ENCODE peak calls at places on chromosomes 12 and 14, in ten cellular contexts. Z is RWPE1, J is choroid plexus epithelial cell, A is fibroblast of lung, F is IMR-90, G is endodermal cell, I is neural crest cell, B is PC-9, U is astrocyte of the spinal cord, W is WERI-Rb-1. C is an unnamed sample.

GRCh38 chr14:103488960-103489359 is 33.7 kb downstream of the CKB start:
- DNase-seq in Z (no peak), J (peak), A (peak), F (peak), G (no peak), I (no peak), B (no peak), U (peak), W (no peak), C (no peak)

GRCh38 chr14:69501362-69501964 is 16.9 kb downstream of the PLEKHD1 start:
- DNase-seq in Z (no peak), J (peak), A (peak), F (peak), G (no peak), I (no peak), B (no peak), U (peak), W (no peak), C (no peak)

GRCh38 chr14:75156111-75156510 is 20.3 kb downstream of the TMED10 start:
- DNase-seq in Z (no peak), J (no peak), A (no peak), F (no peak), G (no peak), I (no peak), B (no peak), U (no peak), W (no peak), C (no peak)

GRCh38 chr14:64388533-64389243 is 535 bp downstream of the MTHFD1 start:
- DNase-seq in Z (peak), J (peak), A (peak), F (peak), G (no peak), I (peak), B (no peak), U (peak), W (no peak), C (no peak)

GRCh38 chr12:132056320-132056719 is 87.8 kb downstream of the DDX51 start:
- DNase-seq in Z (no peak), J (no peak), A (no peak), F (no peak), G (no peak), I (no peak), B (no peak), U (no peak), W (no peak), C (no peak)

GRCh38 chr12:90977224-90977623 is 22.2 kb upstream of the CCER1 start:
- DNase-seq in Z (no peak), J (peak), A (no peak), F (peak), G (no peak), I (no peak), B (no peak), U (no peak), W (no peak), C (no peak)

GRCh38 chr14:67663633-67664032 is 10.8 kb downstream of the VTI1B start:
- DNase-seq in Z (peak), J (no peak), A (no peak), F (no peak), G (no peak), I (no peak), B (no peak), U (no peak), W (no peak), C (no peak)

GRCh38 chr14:103716091-103716801 is 636 bp downstream of the ZFYVE21 start:
- DNase-seq in Z (no peak), J (peak), A (no peak), F (no peak), G (no peak), I (no peak), B (peak), U (no peak), W (peak), C (no peak)

GRCh38 chr12:103503546-103504480 is 8.0 kb upstream of the C12orf42 start:
- DNase-seq in Z (no peak), J (no peak), A (no peak), F (no peak), G (peak), I (peak), B (no peak), U (no peak), W (peak), C (peak)
- TF ChIP-seq CTCF in Z (no peak), J (no peak), A (no peak), F (no peak), G (peak), I (peak), B (peak), U (peak), W (peak), C (peak)

DNA sequence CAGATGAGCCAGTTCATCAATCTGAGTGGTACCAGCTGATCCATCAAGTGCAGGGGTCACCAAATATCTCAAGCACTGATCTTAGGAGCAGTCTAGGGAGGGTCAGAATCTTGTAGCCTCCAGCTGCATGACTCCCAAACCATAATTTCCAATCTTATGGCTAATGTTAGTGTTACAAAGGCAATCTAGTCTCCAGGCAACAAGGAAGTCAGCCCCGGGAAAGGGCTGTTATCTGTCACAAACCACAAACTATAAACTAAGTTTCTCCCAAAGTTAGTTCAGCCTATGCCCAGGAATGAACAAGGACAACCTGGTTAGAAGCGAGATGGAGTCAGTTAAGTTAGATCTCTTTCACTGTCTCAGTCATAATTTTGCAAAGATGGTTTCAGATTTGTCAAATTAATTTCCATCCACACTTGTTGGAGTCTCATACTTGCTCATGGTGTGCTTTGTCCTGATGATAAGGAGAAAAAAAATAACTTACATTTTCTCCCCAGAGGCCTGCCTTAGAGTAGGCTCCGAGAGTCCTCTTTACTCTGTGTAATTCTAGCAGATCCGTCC is 3.9 kb upstream of the ABHD4 start:
- DNase-seq in Z (no peak), J (no peak), A (peak), F (peak), G (no peak), I (no peak), B (no peak), U (no peak), W (no peak), C (no peak)
- TF ChIP-seq CTCF in Z (no peak), J (no peak), A (no peak), F (no peak), G (no peak), I (no peak), B (no peak), U (no peak), W (no peak), C (no peak)

DNA sequence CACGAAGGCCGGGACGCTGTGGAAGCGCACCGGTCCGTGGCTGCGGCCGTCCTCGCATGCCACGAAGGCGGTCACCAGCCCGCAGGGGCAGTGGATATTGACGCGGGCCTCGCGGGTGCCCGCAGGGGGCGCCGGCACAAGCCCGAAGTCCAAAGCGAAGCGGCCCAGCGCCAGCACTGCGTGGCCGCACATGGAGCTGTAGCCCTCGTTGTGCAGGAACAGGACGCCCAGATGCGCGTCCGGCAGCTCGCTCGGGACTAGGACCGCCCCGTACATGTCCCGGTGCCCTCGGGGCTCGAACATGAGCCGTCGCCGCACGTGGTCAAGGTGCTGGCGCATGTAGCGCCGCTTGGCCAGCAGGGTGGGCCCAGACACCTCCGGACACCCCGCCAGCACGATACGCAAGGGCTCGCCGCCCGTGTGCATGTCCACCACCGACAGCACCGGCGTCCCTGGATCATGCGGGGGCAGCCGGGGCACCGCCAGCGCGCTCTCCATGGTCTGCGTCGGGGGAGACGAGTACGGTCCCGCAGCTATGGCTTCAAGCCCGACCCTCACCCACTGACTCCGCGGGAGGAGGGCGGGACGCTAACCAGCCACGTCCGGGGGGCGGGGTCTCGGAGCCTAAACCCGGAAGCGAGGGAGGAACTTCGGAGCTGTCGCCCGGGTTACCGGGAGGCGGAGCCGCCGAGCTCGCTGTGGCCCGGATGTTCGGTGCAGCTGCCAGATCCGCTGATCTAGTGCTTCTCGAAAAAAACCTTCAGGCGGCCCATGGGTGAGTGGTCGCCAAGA is at the start of the genes JKAMP and L3HYPDH:
- DNase-seq in Z (peak), J (peak), A (peak), F (peak), G (peak), I (peak), B (peak), U (peak), W (peak), C (peak)
- TF ChIP-seq CTCF in Z (peak), J (peak), A (peak), F (peak), G (peak), I (peak), B (peak), U (peak), W (peak), C (peak)

DNA sequence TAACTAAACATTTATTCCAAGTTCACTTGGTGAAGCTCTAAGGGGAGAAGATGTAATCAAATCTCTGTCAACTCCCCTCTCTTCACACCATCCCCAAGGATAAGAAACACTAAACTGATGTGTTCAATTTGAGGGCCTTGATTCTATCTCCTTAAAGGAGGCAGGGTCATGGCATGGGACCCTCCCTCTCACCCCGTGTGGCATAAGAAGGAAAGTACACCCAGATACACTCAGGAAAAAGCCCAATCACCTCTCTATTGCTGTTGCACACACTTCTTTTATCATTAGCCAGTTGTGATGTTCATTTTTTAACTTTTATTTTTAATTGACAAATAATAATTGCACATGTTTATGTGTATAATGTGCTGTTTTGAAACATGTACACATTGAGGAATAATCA is 35.1 kb downstream of the WASHC3 start:
- DNase-seq in Z (no peak), J (no peak), A (no peak), F (no peak), G (peak), I (no peak), B (no peak), U (no peak), W (no peak), C (no peak)
- TF ChIP-seq CTCF in Z (no peak), J (peak), A (no peak), F (no peak), G (peak), I (peak), B (peak), U (no peak), W (no peak), C (no peak)

DNA sequence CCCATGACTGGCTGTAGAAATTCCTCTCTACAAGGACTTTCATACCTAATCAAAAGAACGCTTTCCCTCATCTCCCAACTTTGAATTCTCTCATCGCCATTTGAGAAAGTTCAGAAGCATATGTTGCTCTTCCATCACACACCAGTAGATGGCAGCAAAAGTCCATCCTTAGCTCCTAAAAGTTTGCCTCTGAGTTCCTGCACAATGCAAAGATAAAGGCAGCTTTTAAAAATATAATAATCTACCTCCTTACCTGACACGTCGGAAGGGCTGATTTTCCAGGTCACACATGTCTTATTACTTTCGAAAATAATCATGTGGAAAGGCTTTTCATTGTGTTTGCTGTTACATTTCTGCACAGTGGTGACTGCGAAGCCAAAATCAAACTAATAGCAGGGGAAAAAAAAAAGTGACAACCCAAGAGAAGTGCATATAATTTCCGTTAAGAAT is 456.7 kb upstream of the SEL1L start:
- DNase-seq in Z (peak), J (peak), A (peak), F (peak), G (peak), I (peak), B (peak), U (peak), W (peak), C (peak)
- TF ChIP-seq CTCF in Z (peak), J (peak), A (peak), F (peak), G (peak), I (peak), B (peak), U (peak), W (peak), C (peak)

GRCh38 chr14:59428581-59429012 is 36.6 kb downstream of the GPR135 start:
- DNase-seq in Z (peak), J (peak), A (peak), F (peak), G (no peak), I (no peak), B (no peak), U (peak), W (no peak), C (no peak)
- TF ChIP-seq CTCF in Z (no peak), J (peak), A (peak), F (peak), G (peak), I (no peak), B (peak), U (peak), W (no peak), C (peak)